ENCODE peak calls at places on chromosome 20, in four cellular contexts. P is GM12878, V is HepG2, S is K562. X is an unnamed sample.

GRCh38 chr20:1423625-1424106 is 30.8 kb upstream of the FKBP1A start:
- DNase-seq in V (peak), P (no peak), S (peak), X (peak)

GRCh38 chr20:43397147-43397546 is 60.5 kb upstream of the SRSF6 start:
- DNase-seq in V (no peak), P (no peak), S (no peak), X (no peak)

GRCh38 chr20:11451793-11452291 is 465.9 kb upstream of the BTBD3 start:
- DNase-seq in P (no peak), S (no peak), V (no peak), X (no peak)

GRCh38 chr20:58545565-58546195 is 30.5 kb upstream of the APCDD1L start:
- DNase-seq in V (no peak), P (no peak), S (no peak), X (no peak)

GRCh38 chr20:45798935-45799642 is 7.3 kb downstream of the DNTTIP1 start:
- DNase-seq in S (peak), V (peak), P (no peak), X (peak)

GRCh38 chr20:63568170-63568981 is 5.7 kb downstream of the HELZ2 start:
- DNase-seq in S (no peak), P (no peak), V (no peak), X (no peak)

GRCh38 chr20:17137692-17138091 is 89.1 kb upstream of the PCSK2 start:
- DNase-seq in S (no peak), V (no peak), P (no peak), X (no peak)

GRCh38 chr20:44621325-44621724 is 30.2 kb downstream of the ADA start:
- DNase-seq in S (no peak), P (no peak), V (no peak), X (no peak)

GRCh38 chr20:46746972-46747371 is 37.5 kb downstream of the SLC2A10 start:
- DNase-seq in S (no peak), P (no peak), V (no peak), X (no peak)

GRCh38 chr20:18496740-18497592 is at the start of gene RBBP9:
- DNase-seq in P (peak), V (peak), S (peak), X (peak)

GRCh38 chr20:3238616-3239025 is 369 bp downstream of the SLC4A11 start:
- DNase-seq in V (no peak), P (no peak), S (no peak), X (peak)

GRCh38 chr20:59733326-59733725 is 129.0 kb downstream of the PHACTR3 start:
- DNase-seq in P (no peak), V (no peak), S (no peak), X (no peak)

GRCh38 chr20:24483435-24484080 is 14.1 kb downstream of the SYNDIG1 start:
- DNase-seq in P (no peak), S (no peak), V (no peak), X (no peak)

GRCh38 chr20:9889270-9889981 is 50.5 kb upstream of the PAK5 start:
- DNase-seq in V (peak), P (peak), S (no peak), X (no peak)

GRCh38 chr20:46558511-46558959 is 8.1 kb upstream of the OCSTAMP start:
- DNase-seq in V (peak), S (no peak), P (no peak), X (no peak)

GRCh38 chr20:11159728-11160127 is 485.9 kb upstream of the JAG1 start:
- DNase-seq in V (no peak), P (peak), S (no peak), X (no peak)

GRCh38 chr20:44166477-44166876 is 20.5 kb downstream of the JPH2 start:
- DNase-seq in S (no peak), V (no peak), P (no peak), X (no peak)

GRCh38 chr20:63952210-63952535 is 4.0 kb downstream of the UCKL1 start:
- DNase-seq in P (no peak), V (no peak), S (no peak), X (no peak)

GRCh38 chr20:57649617-57650015 is 29.4 kb upstream of the ZBP1 start:
- DNase-seq in V (no peak), P (no peak), S (no peak), X (no peak)

GRCh38 chr20:62858059-62858458 is 3.6 kb downstream of the TCFL5 start:
- DNase-seq in V (no peak), S (no peak), P (no peak), X (no peak)

GRCh38 chr20:1535420-1536175 is 21.9 kb downstream of the SIRPD start:
- DNase-seq in V (no peak), P (peak), S (no peak), X (no peak)

GRCh38 chr20:36270744-36271638 is 34.7 kb downstream of the AAR2 start:
- DNase-seq in P (no peak), V (peak), S (no peak), X (peak)

GRCh38 chr20:57620274-57620990 is at the start of gene ZBP1:
- DNase-seq in S (no peak), P (peak), V (no peak), X (no peak)

GRCh38 chr20:57596998-57597939 is 23.0 kb downstream of the ZBP1 start:
- DNase-seq in P (no peak), S (peak), V (peak), X (peak)

GRCh38 chr20:53364617-53365016 is 229.0 kb downstream of the ZNF217 start:
- DNase-seq in S (no peak), V (no peak), P (no peak), X (no peak)

GRCh38 chr20:2834401-2834800 is 6.1 kb downstream of the PCED1A start:
- DNase-seq in S (no peak), P (no peak), V (no peak), X (no peak)

GRCh38 chr20:14407336-14407735 is 69.9 kb upstream of the FLRT3 start:
- DNase-seq in V (no peak), P (no peak), S (no peak), X (no peak)

GRCh38 chr20:14401479-14402138 is 64.2 kb upstream of the FLRT3 start:
- DNase-seq in P (no peak), V (no peak), S (no peak), X (no peak)

GRCh38 chr20:14404515-14404914 is 67.1 kb upstream of the FLRT3 start:
- DNase-seq in V (no peak), S (no peak), P (no peak), X (no peak)

GRCh38 chr20:14410869-14411555 is 73.6 kb upstream of the FLRT3 start:
- DNase-seq in P (no peak), S (no peak), V (no peak), X (no peak)

GRCh38 chr20:14406495-14406894 is 69.1 kb upstream of the FLRT3 start:
- DNase-seq in V (peak), S (no peak), P (no peak), X (no peak)
- TF ChIP-seq FOXK2 in V (no peak), S (no peak), P (no peak), X (no peak)

DNA sequence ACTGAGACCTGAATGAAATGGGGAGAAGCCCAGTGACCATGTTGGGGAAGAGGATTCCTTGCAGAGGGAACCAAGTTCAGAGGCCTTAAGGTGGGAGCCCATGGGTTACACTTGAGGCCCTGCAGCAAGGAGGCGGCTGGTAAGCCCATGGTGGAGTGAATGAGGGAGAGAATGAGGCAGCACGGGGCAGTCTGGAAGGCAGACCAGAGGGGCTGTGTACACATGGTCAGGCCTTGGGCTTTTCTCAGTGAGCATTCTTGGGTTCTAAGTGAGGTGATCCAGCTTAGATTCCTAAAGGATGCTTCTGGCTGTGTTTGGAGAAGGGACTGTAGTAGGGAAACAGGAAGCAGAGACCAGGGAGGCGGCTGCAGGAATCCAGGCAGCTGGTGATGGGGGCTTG is 19.0 kb downstream of the RNF114 start:
- DNase-seq in S (no peak), P (no peak), V (no peak), X (no peak)
- TF ChIP-seq FOXK2 in S (no peak), P (no peak), V (no peak), X (no peak)

GRCh38 chr20:32509639-32510066 is 75.5 kb downstream of the NOL4L start:
- DNase-seq in V (peak), P (no peak), S (no peak), X (no peak)
- TF ChIP-seq FOXK2 in V (no peak), P (no peak), S (no peak), X (no peak)

DNA sequence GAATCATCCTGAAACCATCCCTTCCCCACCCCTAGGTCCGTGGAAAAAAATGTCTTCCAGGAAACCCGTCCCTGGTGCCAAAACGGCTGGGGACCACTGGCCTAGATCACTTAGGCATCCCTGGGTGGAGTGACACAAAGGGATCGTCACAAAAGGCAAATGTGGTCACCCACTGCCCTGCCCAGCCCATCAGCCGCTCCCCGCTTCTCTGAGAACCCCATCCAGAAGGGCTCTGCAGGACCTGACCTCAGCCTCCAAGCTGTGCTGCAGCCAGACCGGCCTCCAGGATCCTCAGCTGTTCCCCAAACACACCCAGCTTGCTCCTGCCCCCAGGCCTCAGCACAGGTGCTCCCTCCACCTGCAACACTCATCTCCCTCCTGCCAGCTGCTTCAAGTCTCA is 61.6 kb downstream of the PREX1 start:
- DNase-seq in P (no peak), S (no peak), V (no peak), X (no peak)
- TF ChIP-seq FOXK2 in P (no peak), S (no peak), V (no peak), X (no peak)

GRCh38 chr20:37920679-37921322 is 17.9 kb downstream of the VSTM2L start:
- DNase-seq in V (no peak), S (no peak), P (no peak), X (no peak)

GRCh38 chr20:37919389-37920040 is 16.6 kb downstream of the VSTM2L start:
- DNase-seq in S (no peak), P (no peak), V (no peak), X (peak)

GRCh38 chr20:37922016-37922415 is 19.1 kb downstream of the VSTM2L start:
- DNase-seq in S (no peak), P (peak), V (no peak), X (no peak)

GRCh38 chr20:37921341-37921929 is 18.5 kb downstream of the VSTM2L start:
- DNase-seq in P (peak), S (no peak), V (no peak), X (no peak)

DNA sequence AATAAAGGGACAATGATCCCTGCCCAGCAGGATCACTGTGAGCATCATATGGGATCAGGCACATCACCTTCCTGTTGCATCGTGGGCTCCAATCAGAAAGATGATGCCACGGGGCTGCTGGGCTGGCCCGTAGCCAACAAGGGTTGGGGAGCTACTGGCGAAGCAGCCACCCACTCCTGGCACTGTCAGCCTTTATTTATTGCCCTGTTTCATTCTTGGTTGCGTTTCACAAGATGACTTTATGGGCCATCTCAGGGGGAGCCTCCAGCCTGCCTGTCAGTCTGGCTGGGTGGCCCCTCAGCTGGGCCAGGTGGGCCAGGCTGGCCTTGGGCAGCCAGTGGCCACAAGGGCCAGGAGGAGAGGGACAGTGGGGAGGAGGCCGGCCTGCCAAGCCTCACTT is 17.3 kb downstream of the VSTM2L start:
- DNase-seq in S (no peak), V (no peak), P (no peak), X (no peak)
- TF ChIP-seq FOXK2 in S (no peak), V (no peak), P (no peak), X (no peak)

GRCh38 chr20:23125625-23126191 is 39.6 kb upstream of the CD93 start:
- DNase-seq in V (no peak), P (no peak), S (no peak), X (no peak)

GRCh38 chr20:23128461-23129125 is 42.5 kb upstream of the CD93 start:
- DNase-seq in S (no peak), P (no peak), V (no peak), X (no peak)

GRCh38 chr20:23125159-23125558 is 39.0 kb upstream of the CD93 start:
- DNase-seq in P (no peak), S (no peak), V (no peak), X (no peak)

GRCh38 chr20:23127506-23128279 is 41.6 kb upstream of the CD93 start:
- DNase-seq in S (no peak), P (no peak), V (no peak), X (no peak)

DNA sequence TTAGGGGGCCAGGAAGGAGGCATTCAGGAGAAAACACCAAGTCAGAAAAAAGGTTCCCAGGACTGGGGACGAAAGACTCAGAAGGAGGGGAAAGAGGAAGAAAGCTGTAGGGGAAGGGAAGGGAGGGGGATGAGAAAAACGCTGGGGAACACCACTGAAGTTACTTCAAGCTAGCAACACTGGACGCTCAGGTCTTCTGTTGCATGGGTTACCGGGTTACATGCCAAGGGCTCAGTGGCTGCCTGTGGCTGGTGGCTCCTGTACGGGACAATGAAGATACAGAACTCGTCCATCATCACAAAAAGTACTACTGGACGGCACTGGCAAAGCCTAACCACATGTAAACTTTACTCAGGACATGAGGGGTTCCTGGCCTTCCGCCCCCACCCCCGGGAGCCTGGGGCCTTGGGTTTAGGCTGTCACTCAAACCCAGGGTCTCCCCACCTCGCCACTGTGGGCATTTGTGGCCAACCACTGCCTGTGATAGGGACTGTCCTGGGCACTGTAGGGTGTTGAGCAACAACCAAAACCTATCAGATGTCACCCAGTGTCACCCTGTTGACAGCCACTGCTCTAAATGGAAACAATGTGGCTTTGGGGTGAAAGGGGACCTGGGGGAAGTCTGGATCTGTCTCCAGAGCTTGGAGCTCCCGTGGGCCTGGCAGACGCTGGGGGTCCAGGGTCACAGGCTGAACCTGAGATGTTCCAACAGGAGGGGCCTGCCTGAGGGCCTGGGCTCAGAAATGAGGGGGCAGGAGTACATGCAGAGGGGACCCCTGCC is 40.3 kb upstream of the CD93 start:
- DNase-seq in V (no peak), S (no peak), P (no peak), X (no peak)
- TF ChIP-seq FOXK2 in V (no peak), S (no peak), P (no peak), X (no peak)

GRCh38 chr20:8647868-8648495 is 420.9 kb upstream of the PLCB4 start:
- DNase-seq in S (no peak), P (no peak), V (no peak), X (no peak)
- TF ChIP-seq FOXK2 in S (no peak), P (no peak), V (no peak), X (no peak)

GRCh38 chr20:41738584-41739193 is 120.5 kb upstream of the CHD6 start:
- DNase-seq in V (peak), P (no peak), S (peak), X (peak)
- TF ChIP-seq FOXK2 in V (no peak), P (no peak), S (no peak), X (no peak)

DNA sequence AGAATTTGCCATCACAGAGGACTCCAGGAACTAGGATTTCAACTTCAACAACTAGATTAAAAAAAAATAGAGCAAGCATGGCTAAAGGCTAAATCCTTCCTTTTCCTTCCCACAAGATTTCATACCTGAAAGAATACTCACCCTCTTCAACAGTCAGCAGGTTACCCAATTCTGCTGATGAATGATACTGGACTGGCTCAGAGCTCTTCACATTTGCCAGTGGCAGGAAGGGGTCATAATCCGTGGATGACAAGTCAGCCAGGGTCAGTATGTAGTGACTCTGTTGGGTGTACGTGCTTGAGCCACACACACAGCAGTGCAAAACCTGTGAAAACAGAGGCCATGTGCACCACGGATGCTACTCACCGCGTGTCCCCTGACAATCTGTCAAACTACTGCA is 152.9 kb downstream of the INSM1 start:
- DNase-seq in S (no peak), V (no peak), P (no peak), X (no peak)
- TF ChIP-seq FOXK2 in S (no peak), V (no peak), P (no peak), X (no peak)

X was measured in HEK293T.